ENCODE peak calls at places on chromosome 1, in ten cellular contexts. D is neural progenitor cell; E is aorta; K is OCI-LY7; H is choroid plexus epithelial cell; A is mesendoderm; T is Jurkat, Clone E6-1; G is adrenal gland; I is fibroblast of lung; M is stomach. S is an unnamed sample.

GRCh38 chr1:240602189-240602588 is 9.8 kb downstream of the GREM2 start:
- DNase-seq in T (no peak), E (no peak), H (no peak), M (no peak), K (no peak), A (no peak), I (peak), D (no peak), G (no peak), S (no peak)

GRCh38 chr1:230187290-230187689 is 120.3 kb downstream of the GALNT2 start:
- DNase-seq in E (no peak), K (no peak), T (no peak), I (no peak), A (no peak), M (peak), H (no peak), G (no peak), D (no peak), S (no peak)

GRCh38 chr1:218660678-218661053 is 315.5 kb downstream of the TGFB2 start:
- DNase-seq in T (no peak), D (no peak), H (peak), A (peak), E (no peak), G (no peak), I (peak), K (no peak), M (no peak), S (no peak)

GRCh38 chr1:235411489-235412486 is 44.6 kb downstream of the TBCE start:
- DNase-seq in I (no peak), M (peak), K (no peak), T (no peak), G (no peak), A (peak), E (no peak), D (no peak), H (no peak), S (no peak)

GRCh38 chr1:31483012-31483946 is 70.3 kb downstream of the SERINC2 start:
- DNase-seq in K (no peak), G (peak), I (peak), A (no peak), M (peak), T (no peak), H (peak), E (peak), D (no peak), S (peak)

GRCh38 chr1:65308781-65309316 is 494 bp upstream of the DNAJC6 start:
- DNase-seq in E (no peak), T (no peak), G (no peak), K (no peak), A (no peak), I (no peak), H (no peak), M (no peak), D (no peak), S (no peak)

GRCh38 chr1:55375617-55376258 is 160.6 kb upstream of the USP24 start:
- DNase-seq in E (no peak), K (peak), D (peak), H (peak), M (no peak), G (peak), T (peak), A (peak), I (peak), S (peak)

GRCh38 chr1:86085741-86086411 is 70.7 kb downstream of the COL24A1 start:
- DNase-seq in I (no peak), M (no peak), H (no peak), E (peak), G (no peak), K (no peak), T (no peak), D (no peak), A (no peak), S (no peak)

GRCh38 chr1:41384579-41384978 is 23.3 kb downstream of the FOXO6 start:
- DNase-seq in H (no peak), I (no peak), K (no peak), E (no peak), T (no peak), M (no peak), D (no peak), G (no peak), A (no peak), S (no peak)

GRCh38 chr1:41380979-41381690 is 19.9 kb downstream of the FOXO6 start:
- DNase-seq in M (peak), E (peak), G (no peak), D (peak), I (no peak), T (no peak), H (no peak), K (no peak), A (no peak), S (no peak)

GRCh38 chr1:41383094-41383852 is 22.0 kb downstream of the FOXO6 start:
- DNase-seq in T (peak), M (no peak), E (no peak), K (no peak), G (no peak), H (peak), I (peak), D (peak), A (peak), S (no peak)

GRCh38 chr1:41381691-41382530 is 20.7 kb downstream of the FOXO6 start:
- DNase-seq in G (no peak), M (peak), E (peak), K (no peak), T (no peak), H (no peak), I (peak), D (peak), A (no peak), S (no peak)

GRCh38 chr1:41382531-41383090 is 21.4 kb downstream of the FOXO6 start:
- DNase-seq in A (peak), G (no peak), E (peak), D (peak), M (peak), I (no peak), K (no peak), H (no peak), T (no peak), S (no peak)
- H3K4me3 ChIP-seq in A (no peak), G (no peak), E (peak), D (peak), M (peak), I (no peak), K (no peak), H (peak), T (peak), S (peak)

GRCh38 chr1:23576338-23577055 is 17.2 kb upstream of the ID3 start:
- DNase-seq in A (no peak), G (no peak), M (no peak), T (no peak), E (no peak), I (no peak), H (peak), D (no peak), K (peak), S (no peak)
- H3K4me3 ChIP-seq in A (no peak), G (no peak), M (no peak), T (no peak), E (no peak), I (no peak), H (peak), D (no peak), K (peak), S (peak)

GRCh38 chr1:233065655-233066054 is 115.2 kb downstream of the NTPCR start:
- DNase-seq in E (no peak), A (peak), K (no peak), D (no peak), I (no peak), G (no peak), H (no peak), T (no peak), M (no peak), S (no peak)
- H3K4me3 ChIP-seq in E (no peak), A (no peak), K (no peak), D (no peak), I (no peak), G (no peak), H (no peak), T (no peak), M (no peak), S (no peak)

GRCh38 chr1:67347688-67348472 is 40.2 kb downstream of the IL12RB2 start:
- DNase-seq in G (no peak), D (peak), I (peak), T (peak), H (peak), A (peak), K (peak), E (no peak), M (peak), S (no peak)
- H3K4me3 ChIP-seq in G (no peak), D (no peak), I (no peak), T (no peak), H (no peak), A (no peak), K (no peak), E (no peak), M (no peak), S (no peak)